ENCODE peak calls at places on chromosome 22, in seven cellular contexts. D, X, P, G, M, U and A are unnamed samples.

GRCh38 chr22:27603823-27604190 is 197.7 kb downstream of the MN1 start:
- DNase-seq in G (no peak), D (no peak), U (no peak), M (no peak), P (no peak), X (no peak), A (no peak)

GRCh38 chr22:20429254-20430100 is 8.1 kb downstream of the SCARF2 start:
- DNase-seq in M (no peak), U (no peak), G (no peak), D (no peak), P (no peak), X (no peak), A (no peak)

GRCh38 chr22:20115691-20116375 is at the start of gene RANBP1:
- DNase-seq in X (no peak), U (no peak), M (no peak), P (no peak), D (peak), G (no peak), A (no peak)

GRCh38 chr22:29570912-29571549 is 9.9 kb downstream of the NIPSNAP1 start:
- DNase-seq in M (no peak), U (no peak), G (no peak), D (no peak), P (no peak), X (no peak), A (no peak)

GRCh38 chr22:37062366-37062655 is 10.8 kb downstream of the KCTD17 start:
- DNase-seq in P (no peak), X (no peak), D (no peak), M (no peak), G (no peak), U (no peak), A (no peak)

GRCh38 chr22:50530280-50530856 is 556 bp upstream of the TYMP start:
- DNase-seq in D (no peak), P (peak), X (no peak), G (no peak), U (peak), M (peak), A (peak)

GRCh38 chr22:23242473-23243001 is 62.2 kb downstream of the BCR start:
- DNase-seq in D (no peak), U (no peak), X (no peak), G (no peak), M (no peak), P (no peak), A (no peak)

GRCh38 chr22:27310966-27311665 is 490.4 kb downstream of the MN1 start:
- DNase-seq in P (no peak), X (no peak), M (no peak), G (no peak), U (no peak), D (no peak), A (no peak)

GRCh38 chr22:20583471-20583922 is 76.1 kb downstream of the MED15 start:
- DNase-seq in X (no peak), D (no peak), M (no peak), G (peak), P (no peak), U (peak), A (no peak)

GRCh38 chr22:22030493-22031182 is 48.1 kb upstream of the TOP3B start:
- DNase-seq in G (no peak), P (peak), X (no peak), U (peak), M (no peak), D (peak), A (no peak)

GRCh38 chr22:44442856-44443595 is 55.0 kb downstream of the RTL6 start:
- DNase-seq in X (no peak), M (no peak), P (no peak), U (no peak), G (no peak), D (no peak), A (peak)

GRCh38 chr22:25054943-25055511 is 102.5 kb downstream of the KIAA1671 start:
- DNase-seq in X (no peak), M (peak), G (peak), U (no peak), P (peak), D (no peak), A (peak)

GRCh38 chr22:38872172-38872830 is at the start of gene CBX6:
- DNase-seq in P (peak), U (peak), M (peak), G (peak), D (peak), X (peak), A (peak)

GRCh38 chr22:39206491-39206890 is 38.3 kb downstream of the PDGFB start:
- DNase-seq in G (no peak), M (no peak), D (no peak), X (no peak), U (no peak), P (no peak), A (peak)